ENCODE peak calls at places on chromosome 16, in four cellular contexts. A, W, N and L are unnamed samples.

GRCh38 chr16:974001-974601 is 3.3 kb upstream of the LMF1 start:
- DNase-seq in A (no peak), W (no peak), N (no peak), L (no peak)

GRCh38 chr16:50671644-50672260 is 9.4 kb downstream of the SNX20 start:
- DNase-seq in A (peak), W (no peak), N (peak), L (no peak)

GRCh38 chr16:82675300-82675699 is 48.5 kb downstream of the CDH13 start:
- DNase-seq in A (no peak), W (no peak), N (no peak), L (no peak)

GRCh38 chr16:88458039-88458772 is 5.1 kb downstream of the ZFPM1 start:
- DNase-seq in A (no peak), W (no peak), N (no peak), L (no peak)

GRCh38 chr16:8668138-8668537 is 6.3 kb upstream of the ABAT start:
- DNase-seq in A (no peak), W (no peak), N (no peak), L (peak)

GRCh38 chr16:87553174-87553573 is 49.1 kb upstream of the JPH3 start:
- DNase-seq in A (no peak), W (no peak), N (no peak), L (no peak)

GRCh38 chr16:13517856-13518255 is 402.1 kb upstream of the ERCC4 start:
- DNase-seq in A (no peak), W (no peak), N (peak), L (no peak)

GRCh38 chr16:3510410-3510809 is 9.6 kb downstream of the CLUAP1 start:
- DNase-seq in A (no peak), W (no peak), N (no peak), L (no peak)

GRCh38 chr16:86156155-86156554 is 257.2 kb downstream of the IRF8 start:
- DNase-seq in A (no peak), W (no peak), N (no peak), L (no peak)

GRCh38 chr16:9503251-9503986 is 412.0 kb downstream of the HAPSTR1 start:
- DNase-seq in A (no peak), W (no peak), N (no peak), L (no peak)

GRCh38 chr16:30472328-30472942 is at the start of gene ITGAL:
- DNase-seq in A (no peak), W (no peak), N (no peak), L (no peak)

DNA sequence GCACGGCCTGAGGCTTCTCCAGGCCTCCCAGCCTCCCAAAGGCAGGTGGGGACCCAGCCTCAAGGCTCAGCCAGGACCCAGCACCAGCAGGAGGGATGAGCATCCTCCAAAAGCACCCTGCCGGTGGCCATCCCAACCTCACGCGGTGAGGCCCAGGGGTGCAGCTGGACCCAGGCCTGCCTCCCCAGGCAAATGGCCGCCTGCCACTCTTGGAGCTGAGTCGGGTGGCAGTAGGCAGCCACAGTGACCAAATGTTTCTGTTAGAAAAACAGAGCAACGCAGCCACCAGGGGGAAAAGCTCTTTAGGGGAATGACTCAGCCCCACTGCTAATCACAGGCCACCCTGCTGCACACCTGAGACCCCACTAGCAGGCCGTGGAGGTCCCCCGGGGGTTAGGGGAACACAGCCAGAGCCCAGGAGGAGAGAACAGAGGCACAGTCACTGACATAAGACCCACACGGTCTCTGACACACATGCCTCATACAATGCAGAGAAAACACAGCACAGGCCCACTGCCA is 12.5 kb downstream of the BCAR1 start:
- DNase-seq in A (peak), W (no peak), N (no peak), L (no peak)
- TF ChIP-seq CTCF in A (peak), W (no peak), N (no peak), L (peak)

DNA sequence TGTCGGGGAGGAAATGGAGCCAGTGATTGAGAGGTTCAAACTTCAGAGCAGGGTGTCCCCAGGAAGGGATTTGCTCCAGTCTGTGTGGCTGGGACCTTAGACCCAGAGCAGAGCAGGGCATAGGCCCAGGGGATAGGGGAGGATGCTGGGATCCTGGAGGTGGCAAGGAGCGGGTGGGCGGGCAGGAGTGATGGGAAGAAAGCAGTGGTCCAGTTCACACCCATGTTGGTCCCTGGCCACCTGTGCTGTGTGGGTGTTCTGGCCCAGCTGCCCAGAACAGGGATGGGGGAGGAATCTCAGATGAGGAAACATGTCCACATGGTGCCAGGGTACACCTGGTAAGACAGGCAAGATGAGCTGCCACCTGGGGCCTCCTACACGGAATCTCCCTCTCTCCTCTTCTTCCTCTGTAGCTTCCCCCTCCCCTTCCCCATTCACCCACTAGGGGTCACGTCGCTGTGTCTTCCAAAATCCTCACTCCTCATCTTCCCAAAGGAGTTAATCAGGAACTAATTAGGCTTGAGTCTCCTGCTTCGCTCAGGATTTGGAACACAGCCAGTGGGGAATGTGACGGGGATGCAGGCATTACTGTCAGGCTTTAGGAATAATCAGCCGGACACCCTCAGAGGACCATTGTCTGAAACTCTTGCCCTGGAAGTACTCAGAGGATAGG is 2.3 kb downstream of the BEAN1 start:
- DNase-seq in A (no peak), W (no peak), N (peak), L (no peak)
- TF ChIP-seq CTCF in A (no peak), W (no peak), N (peak), L (no peak)

GRCh38 chr16:56203052-56203451 is 11.8 kb downstream of the GNAO1 start:
- DNase-seq in A (no peak), W (no peak), N (peak), L (no peak)
- TF ChIP-seq CTCF in A (peak), W (no peak), N (peak), L (peak)

GRCh38 chr16:2056681-2057407 is 9.1 kb downstream of the TSC2 start:
- DNase-seq in A (no peak), W (no peak), N (no peak), L (no peak)
- TF ChIP-seq CTCF in A (peak), W (no peak), N (peak), L (peak)